ENCODE peak calls at places on chromosomes 16 and 17, in four cellular contexts. I, O, W and Y are unnamed samples.

GRCh38 chr17:63700528-63701441 is 860 bp upstream of the LIMD2 start:
- DNase-seq in W (peak), I (no peak), O (peak), Y (peak)

GRCh38 chr16:24883714-24884151 is 38.0 kb downstream of the SLC5A11 start:
- DNase-seq in O (no peak), W (no peak), I (no peak), Y (peak)

GRCh38 chr17:72640415-72641165 is 451.9 kb downstream of the SLC39A11 start:
- DNase-seq in I (peak), W (no peak), O (no peak), Y (no peak)

GRCh38 chr17:8724451-8724850 is 20.2 kb downstream of the CCDC42 start:
- DNase-seq in W (no peak), O (no peak), I (no peak), Y (no peak)

GRCh38 chr17:65824901-65825300 is 263.5 kb upstream of the AXIN2 start:
- DNase-seq in O (no peak), I (no peak), W (no peak), Y (no peak)

GRCh38 chr17:70945386-70945785 is 776.1 kb downstream of the KCNJ2 start:
- DNase-seq in I (no peak), W (no peak), O (no peak), Y (no peak)

GRCh38 chr17:57135026-57135747 is 50.1 kb downstream of the AKAP1 start:
- DNase-seq in O (no peak), I (no peak), W (no peak), Y (no peak)

GRCh38 chr16:75172578-75172977 is 24.3 kb downstream of the ZFP1 start:
- DNase-seq in O (no peak), W (no peak), I (no peak), Y (no peak)

GRCh38 chr17:80001376-80001775 is 34.3 kb downstream of the TBC1D16 start:
- DNase-seq in O (no peak), W (no peak), I (no peak), Y (no peak)

GRCh38 chr17:40952675-40953074 is 14.1 kb downstream of the KRT39 start:
- DNase-seq in O (peak), I (no peak), W (no peak), Y (no peak)

GRCh38 chr17:34201767-34202166 is 53.3 kb upstream of the CCL2 start:
- DNase-seq in W (no peak), I (no peak), O (no peak), Y (no peak)

GRCh38 chr16:88974641-88975215 is 2.3 kb downstream of the CBFA2T3 start:
- DNase-seq in O (no peak), W (no peak), I (no peak), Y (peak)

GRCh38 chr17:10513284-10514067 is 4.9 kb downstream of the MYH1 start:
- DNase-seq in W (no peak), I (no peak), O (peak), Y (no peak)

GRCh38 chr17:64574646-64575045 is 67.9 kb downstream of the CEP95 start:
- DNase-seq in I (no peak), W (no peak), O (no peak), Y (no peak)

GRCh38 chr16:61887903-61888302 is 148.3 kb downstream of the CDH8 start:
- DNase-seq in I (no peak), O (no peak), W (no peak), Y (no peak)

GRCh38 chr17:34306466-34306865 is 12.8 kb upstream of the CCL8 start:
- DNase-seq in I (no peak), O (peak), W (no peak), Y (no peak)

GRCh38 chr17:49873926-49874325 is 26.1 kb upstream of the TAC4 start:
- DNase-seq in O (no peak), I (no peak), W (no peak), Y (no peak)

GRCh38 chr16:29891525-29892457 is 7.6 kb downstream of the SEZ6L2 start:
- DNase-seq in I (no peak), O (no peak), W (no peak), Y (no peak)

GRCh38 chr17:82088838-82089722 is 9.0 kb downstream of the FASN start:
- DNase-seq in O (no peak), I (no peak), W (no peak), Y (no peak)

GRCh38 chr16:9836118-9836736 is 346.0 kb downstream of the GRIN2A start:
- DNase-seq in O (no peak), I (peak), W (no peak), Y (peak)

GRCh38 chr16:30032083-30032819 is 1.2 kb upstream of the TLCD3B start:
- DNase-seq in O (peak), W (no peak), I (peak), Y (peak)

GRCh38 chr17:45700171-45701090 is 83.7 kb upstream of the CRHR1 start:
- DNase-seq in W (no peak), I (no peak), O (no peak), Y (no peak)

GRCh38 chr17:81135503-81136283 is 29.6 kb upstream of the PVALEF start:
- DNase-seq in O (no peak), I (no peak), W (no peak), Y (no peak)

GRCh38 chr17:68697850-68698313 is 96.7 kb upstream of the FAM20A start:
- DNase-seq in O (peak), I (no peak), W (no peak), Y (peak)

DNA sequence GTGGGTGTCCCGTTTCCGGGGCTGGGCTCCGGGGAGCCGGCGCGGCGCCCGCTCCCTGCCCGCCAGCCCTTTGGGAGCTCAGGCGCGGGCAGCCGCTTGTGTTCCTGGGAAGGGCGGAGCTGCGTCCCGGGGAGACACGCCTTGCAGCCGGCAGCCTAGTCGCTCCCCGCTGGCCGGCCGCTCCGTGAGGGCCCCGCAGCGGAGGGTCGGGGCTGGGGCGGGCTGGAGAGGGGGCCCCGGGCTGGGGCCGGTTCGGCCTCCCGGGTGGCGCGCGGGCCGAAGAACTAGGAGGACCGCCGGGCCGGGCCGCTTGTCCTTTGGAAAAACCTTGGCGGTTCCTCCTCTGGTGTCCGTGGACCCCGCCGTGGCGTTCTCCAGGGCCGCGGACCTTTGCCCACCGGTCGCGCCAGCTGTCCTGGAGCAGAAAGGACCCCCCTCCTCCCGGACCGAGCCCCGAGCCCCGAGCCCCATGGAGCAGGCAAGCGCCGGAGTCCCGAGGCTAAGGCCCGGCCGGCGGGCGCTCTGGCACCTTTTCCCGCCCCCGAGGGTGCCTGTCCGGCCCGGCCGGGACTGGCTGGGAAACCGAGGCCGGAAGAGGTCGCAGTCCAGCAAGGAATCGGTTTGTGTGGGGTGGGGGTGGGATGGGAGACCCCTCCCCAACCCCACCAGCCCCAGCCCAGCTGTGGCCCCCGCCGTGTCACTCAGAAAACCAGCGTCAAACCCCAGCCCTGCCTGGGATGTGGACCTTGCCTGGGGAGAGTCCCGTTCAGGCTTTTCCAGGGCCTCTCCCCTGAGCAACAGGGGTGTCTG is 6.8 kb upstream of the TBC1D3B start:
- DNase-seq in I (peak), O (peak), W (peak), Y (peak)
- TF ChIP-seq POLR2A in I (peak), O (no peak), W (no peak), Y (no peak)

DNA sequence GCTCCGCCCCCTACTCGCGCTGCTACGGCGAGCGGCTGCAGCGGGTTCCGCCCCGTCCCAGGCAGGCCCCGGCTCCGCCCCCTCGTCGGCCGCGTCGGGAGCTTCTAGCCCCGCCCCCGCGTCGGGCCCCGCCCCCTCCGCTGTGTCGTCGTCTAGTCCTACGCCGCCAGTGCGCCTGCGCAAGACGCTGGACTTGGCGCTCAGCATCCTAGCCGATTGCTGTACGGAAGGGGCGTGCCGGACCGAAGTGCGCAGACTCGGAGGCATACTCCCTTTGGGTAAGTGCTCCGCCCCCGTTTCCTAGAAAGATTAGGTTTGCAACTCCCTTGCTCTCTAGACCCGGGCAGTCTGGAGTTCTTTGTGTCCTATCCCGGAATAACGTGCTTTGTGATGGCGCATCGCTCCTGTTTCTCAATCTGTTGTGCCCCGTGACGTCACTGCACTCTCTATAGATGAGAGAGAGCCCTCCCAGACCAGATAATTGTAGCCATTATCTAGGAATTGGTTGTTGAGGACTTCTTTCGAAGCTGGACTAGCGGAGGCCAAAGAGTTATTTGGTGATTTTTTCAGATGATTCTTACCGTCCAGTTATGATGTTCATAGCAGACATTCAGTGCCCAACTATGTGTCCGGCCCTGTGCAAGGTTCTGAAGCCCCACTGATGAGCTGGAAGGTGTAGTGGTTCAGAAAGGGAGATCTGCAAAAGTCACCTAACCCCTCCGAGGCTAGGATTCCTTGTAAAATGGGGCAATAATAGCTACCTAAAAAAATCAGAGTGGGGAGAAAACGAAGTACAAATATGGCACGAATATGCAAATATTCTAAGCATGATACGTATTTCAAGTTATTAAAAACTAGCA is 651 bp downstream of the ARMC5 start:
- DNase-seq in O (peak), I (peak), W (peak), Y (peak)
- TF ChIP-seq POLR2A in O (no peak), I (no peak), W (no peak), Y (peak)

GRCh38 chr16:3443108-3444031 is at the start of the genes NAA60 and ZNF597:
- DNase-seq in O (peak), W (peak), I (peak), Y (peak)
- TF ChIP-seq POLR2A in O (peak), W (peak), I (peak), Y (peak)

DNA sequence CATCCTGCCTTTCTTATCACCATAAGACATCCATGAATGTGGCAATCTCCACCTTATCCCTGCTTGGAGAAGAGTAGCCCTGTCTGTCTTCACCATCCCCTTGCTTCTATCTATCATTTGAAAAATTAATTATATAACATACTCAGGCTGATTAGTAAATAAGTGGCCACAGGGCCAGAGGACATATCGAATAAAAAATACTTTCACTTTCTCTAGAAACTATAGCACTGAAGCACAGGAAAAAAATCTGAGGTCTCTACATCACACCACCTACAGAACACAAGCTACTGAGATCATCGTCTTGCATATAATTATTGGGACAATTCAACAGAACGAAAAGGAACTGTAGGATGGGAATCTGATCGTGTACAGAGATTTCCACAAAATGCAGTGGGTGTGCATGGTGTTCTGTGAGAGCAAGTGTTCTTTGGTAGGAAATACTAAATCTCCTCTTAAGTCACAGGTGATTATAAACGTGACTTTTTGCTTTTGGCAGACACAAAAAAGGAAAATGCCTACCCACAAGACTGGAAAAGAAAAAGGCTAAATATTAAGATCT is 289.6 kb upstream of the ERCC4 start:
- DNase-seq in O (no peak), I (no peak), W (no peak), Y (peak)
- TF ChIP-seq POLR2A in O (no peak), I (no peak), W (no peak), Y (no peak)

GRCh38 chr17:21030375-21030774 is 12.4 kb downstream of the USP22 start:
- DNase-seq in O (no peak), W (no peak), I (no peak), Y (no peak)

GRCh38 chr17:21031756-21032396 is 10.9 kb downstream of the USP22 start:
- DNase-seq in O (no peak), W (no peak), I (no peak), Y (no peak)

GRCh38 chr17:21028192-21028591 is 14.6 kb downstream of the USP22 start:
- DNase-seq in I (no peak), O (no peak), W (no peak), Y (no peak)

GRCh38 chr17:21029032-21029431 is 13.8 kb downstream of the USP22 start:
- DNase-seq in O (peak), I (peak), W (no peak), Y (no peak)

DNA sequence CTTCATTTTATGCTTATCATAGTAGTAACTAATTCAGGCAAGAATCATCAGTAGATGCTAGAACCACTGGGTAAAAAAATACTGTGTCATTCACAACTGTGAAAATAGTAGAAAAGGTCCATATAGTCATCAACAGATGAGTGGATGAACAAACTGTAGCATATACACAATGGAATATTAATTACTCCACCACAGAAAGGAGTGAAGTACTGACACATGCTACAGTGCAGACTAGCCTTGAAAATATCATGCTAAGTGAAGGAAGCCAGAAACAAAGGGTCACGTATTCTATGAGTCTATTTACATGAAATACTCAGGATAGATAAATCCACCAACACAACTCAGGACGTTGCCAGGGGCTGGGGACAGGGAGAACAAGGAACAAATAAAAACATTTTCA is 13.3 kb downstream of the USP22 start:
- DNase-seq in W (no peak), I (no peak), O (no peak), Y (no peak)
- TF ChIP-seq POLR2A in W (no peak), I (no peak), O (no peak), Y (no peak)

DNA sequence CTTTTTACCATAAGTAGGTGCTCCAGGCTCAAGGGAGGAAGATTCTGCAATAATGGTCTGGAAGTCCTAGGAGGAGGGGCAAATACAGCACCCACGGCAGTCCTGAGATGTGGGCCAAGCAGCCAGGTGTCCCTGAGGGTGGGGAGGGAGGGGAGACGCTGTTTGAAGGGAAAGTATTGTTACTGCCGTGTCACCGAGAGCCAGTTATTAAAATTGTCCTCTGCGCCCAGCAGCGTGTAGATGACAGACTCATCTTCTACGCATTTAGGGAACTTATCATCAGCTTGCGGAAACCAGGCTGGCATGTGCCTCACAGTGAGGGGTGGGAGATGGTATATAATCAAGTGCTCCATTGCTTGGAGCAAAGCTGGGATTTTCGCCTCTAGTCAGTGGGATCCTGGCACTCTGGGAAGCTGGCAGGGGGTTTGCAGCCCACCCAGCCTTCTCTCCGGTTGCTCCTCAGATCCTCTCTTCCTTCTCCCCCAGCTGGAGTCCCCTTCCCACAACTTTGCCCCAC is 104.6 kb downstream of the OR1D5 start:
- DNase-seq in W (no peak), I (peak), O (no peak), Y (no peak)
- TF ChIP-seq POLR2A in W (no peak), I (no peak), O (no peak), Y (no peak)

DNA sequence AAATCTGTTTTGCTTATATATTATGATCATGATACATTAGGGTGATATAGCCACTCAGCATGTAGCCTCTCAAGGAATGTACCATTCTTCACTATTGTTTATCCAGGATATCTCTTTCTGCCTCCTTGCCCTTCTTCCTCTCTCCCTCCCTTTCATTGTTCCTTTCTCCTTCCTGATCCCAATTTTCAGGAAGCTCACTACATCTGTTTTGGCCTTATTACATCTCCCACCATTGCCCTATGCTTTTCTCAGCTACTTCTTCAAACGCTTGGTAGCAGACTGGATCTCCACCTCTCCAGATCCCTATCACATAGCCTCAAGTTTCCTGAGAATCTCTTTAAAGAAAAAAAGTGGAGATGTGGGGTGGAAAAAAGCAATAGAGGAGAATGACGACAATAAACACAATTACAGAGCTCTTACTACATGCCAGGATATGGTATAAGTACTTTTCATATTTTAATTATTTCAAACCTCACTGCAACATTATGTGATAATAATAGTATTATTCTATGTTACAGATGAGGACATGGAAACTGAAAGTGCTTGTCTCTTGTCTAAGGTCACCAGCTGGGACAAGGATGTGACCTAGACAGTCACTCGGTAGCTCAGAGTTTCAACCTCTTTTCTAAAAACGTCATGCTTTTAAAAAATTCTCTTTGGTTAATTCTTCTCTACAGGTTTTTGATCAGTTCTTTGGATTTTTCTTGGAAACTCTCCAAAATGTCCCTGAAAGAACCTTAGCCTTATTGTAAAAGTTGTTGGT is 959.1 kb downstream of the CDH11 start:
- DNase-seq in O (no peak), I (no peak), W (no peak), Y (no peak)
- TF ChIP-seq POLR2A in O (no peak), I (no peak), W (no peak), Y (no peak)

GRCh38 chr17:51540151-51540550 is 279.8 kb downstream of the UTP18 start:
- DNase-seq in I (no peak), O (no peak), W (no peak), Y (peak)

GRCh38 chr17:51537996-51538550 is 277.7 kb downstream of the UTP18 start:
- DNase-seq in I (no peak), O (no peak), W (no peak), Y (no peak)

GRCh38 chr17:51541215-51541614 is 280.9 kb downstream of the UTP18 start:
- DNase-seq in I (no peak), O (no peak), W (no peak), Y (no peak)

DNA sequence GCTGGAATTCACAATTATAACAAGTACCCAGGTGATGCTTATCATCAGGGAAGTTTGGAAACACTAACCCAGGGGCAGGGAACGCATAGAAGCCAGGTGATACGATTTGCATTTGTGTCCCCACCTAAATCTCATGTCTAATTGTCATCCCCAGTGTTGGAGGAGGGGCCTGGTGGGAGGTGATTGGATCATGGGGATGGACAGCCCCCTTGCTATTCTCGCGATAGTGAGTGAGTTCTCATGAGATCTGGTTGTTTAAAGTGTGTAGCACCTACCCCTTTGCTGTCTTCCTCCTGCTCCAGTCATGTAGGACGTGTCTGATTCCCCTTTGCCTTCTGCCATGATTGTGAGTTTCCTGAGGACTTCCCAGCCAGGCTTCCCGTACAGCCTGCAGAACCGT is 276.3 kb downstream of the UTP18 start:
- DNase-seq in O (no peak), I (no peak), W (no peak), Y (no peak)
- TF ChIP-seq POLR2A in O (no peak), I (no peak), W (no peak), Y (no peak)

GRCh38 chr16:57862698-57863433 is 60.6 kb upstream of the KIFC3 start:
- DNase-seq in O (no peak), I (no peak), W (no peak), Y (no peak)
- TF ChIP-seq POLR2A in O (no peak), I (no peak), W (no peak), Y (no peak)

GRCh38 chr17:41977991-41978390 is 11.4 kb downstream of the CNP start:
- DNase-seq in W (no peak), I (no peak), O (no peak), Y (no peak)
- TF ChIP-seq POLR2A in W (no peak), I (no peak), O (no peak), Y (no peak)